ENCODE peak calls at places on chromosomes 13 and 19, in seven cellular contexts. One of them, this sample, is unnamed.

GRCh38 chr13:34620073-34620858 is 321.8 kb upstream of the NBEA start:
- DNase-seq in body of pancreas: no peak
- DNase-seq in GM13976: no peak
- DNase-seq in fibroblast of mammary gland: no peak
- DNase-seq in HFF-Myc: no peak
- DNase-seq in PC-3: no peak
- DNase-seq in thoracic aorta: no peak
- DNase-seq in this sample: no peak

GRCh38 chr13:97976551-97977375 is 23.3 kb downstream of the IPO5 start:
- DNase-seq in body of pancreas: no peak
- DNase-seq in GM13976: peak
- DNase-seq in fibroblast of mammary gland: no peak
- DNase-seq in HFF-Myc: peak
- DNase-seq in PC-3: no peak
- DNase-seq in thoracic aorta: peak
- DNase-seq in this sample: peak

GRCh38 chr13:47036291-47037008 is 139.6 kb upstream of the HTR2A start:
- DNase-seq in body of pancreas: peak
- DNase-seq in GM13976: peak
- DNase-seq in fibroblast of mammary gland: no peak
- DNase-seq in HFF-Myc: no peak
- DNase-seq in PC-3: no peak
- DNase-seq in thoracic aorta: no peak
- DNase-seq in this sample: peak

GRCh38 chr13:114225610-114226009 is 9.1 kb upstream of the CDC16 start:
- DNase-seq in body of pancreas: no peak
- DNase-seq in GM13976: no peak
- DNase-seq in fibroblast of mammary gland: no peak
- DNase-seq in HFF-Myc: no peak
- DNase-seq in PC-3: no peak
- DNase-seq in thoracic aorta: no peak
- DNase-seq in this sample: no peak

GRCh38 chr13:113029487-113030258 is 60.7 kb downstream of the MCF2L start:
- DNase-seq in body of pancreas: no peak
- DNase-seq in GM13976: peak
- DNase-seq in fibroblast of mammary gland: no peak
- DNase-seq in HFF-Myc: no peak
- DNase-seq in PC-3: peak
- DNase-seq in thoracic aorta: no peak
- DNase-seq in this sample: peak

GRCh38 chr13:41765020-41765419 is 195.9 kb downstream of the VWA8 start:
- DNase-seq in body of pancreas: no peak
- DNase-seq in GM13976: no peak
- DNase-seq in fibroblast of mammary gland: no peak
- DNase-seq in HFF-Myc: no peak
- DNase-seq in PC-3: no peak
- DNase-seq in thoracic aorta: no peak
- DNase-seq in this sample: no peak

GRCh38 chr13:91652389-91652788 is 254.0 kb downstream of the GPC5 start:
- DNase-seq in body of pancreas: no peak
- DNase-seq in GM13976: no peak
- DNase-seq in fibroblast of mammary gland: no peak
- DNase-seq in HFF-Myc: no peak
- DNase-seq in PC-3: no peak
- DNase-seq in thoracic aorta: no peak
- DNase-seq in this sample: no peak

GRCh38 chr19:34096020-34096915 is 76.0 kb upstream of the LSM14A start:
- DNase-seq in body of pancreas: no peak
- DNase-seq in GM13976: peak
- DNase-seq in fibroblast of mammary gland: peak
- DNase-seq in HFF-Myc: peak
- DNase-seq in PC-3: peak
- DNase-seq in thoracic aorta: no peak
- DNase-seq in this sample: peak

GRCh38 chr13:49503951-49504350 is 8.2 kb downstream of the PHF11 start:
- DNase-seq in body of pancreas: no peak
- DNase-seq in GM13976: no peak
- DNase-seq in fibroblast of mammary gland: peak
- DNase-seq in HFF-Myc: no peak
- DNase-seq in PC-3: no peak
- DNase-seq in thoracic aorta: no peak
- DNase-seq in this sample: no peak

GRCh38 chr19:44905437-44906160 is at the start of gene APOE:
- DNase-seq in body of pancreas: no peak
- DNase-seq in GM13976: no peak
- DNase-seq in fibroblast of mammary gland: no peak
- DNase-seq in HFF-Myc: no peak
- DNase-seq in PC-3: no peak
- DNase-seq in thoracic aorta: no peak
- DNase-seq in this sample: no peak

GRCh38 chr13:20546559-20546958 is 20.4 kb upstream of the IFT88 start:
- DNase-seq in body of pancreas: no peak
- DNase-seq in GM13976: no peak
- DNase-seq in fibroblast of mammary gland: no peak
- DNase-seq in HFF-Myc: no peak
- DNase-seq in PC-3: no peak
- DNase-seq in thoracic aorta: no peak
- DNase-seq in this sample: no peak

GRCh38 chr13:102400619-102401125 is 1.2 kb downstream of the FGF14 start:
- DNase-seq in body of pancreas: peak
- DNase-seq in GM13976: no peak
- DNase-seq in fibroblast of mammary gland: peak
- DNase-seq in HFF-Myc: no peak
- DNase-seq in PC-3: no peak
- DNase-seq in thoracic aorta: no peak
- DNase-seq in this sample: no peak

GRCh38 chr13:64278493-64278892 is 2862.8 kb upstream of the PCDH20 start:
- DNase-seq in body of pancreas: no peak
- DNase-seq in GM13976: no peak
- DNase-seq in fibroblast of mammary gland: peak
- DNase-seq in HFF-Myc: no peak
- DNase-seq in PC-3: peak
- DNase-seq in thoracic aorta: no peak
- DNase-seq in this sample: no peak

GRCh38 chr19:2289714-2290435 is 7.9 kb upstream of the PEAK3 start:
- DNase-seq in body of pancreas: no peak
- DNase-seq in GM13976: peak
- DNase-seq in fibroblast of mammary gland: no peak
- DNase-seq in HFF-Myc: no peak
- DNase-seq in PC-3: no peak
- DNase-seq in thoracic aorta: no peak
- DNase-seq in this sample: peak

GRCh38 chr13:80469841-80470378 is 129.0 kb upstream of the SPRY2 start:
- DNase-seq in body of pancreas: peak
- DNase-seq in GM13976: no peak
- DNase-seq in fibroblast of mammary gland: peak
- DNase-seq in HFF-Myc: no peak
- DNase-seq in PC-3: peak
- DNase-seq in thoracic aorta: peak
- DNase-seq in this sample: no peak

GRCh38 chr13:97000295-97000925 is 6.1 kb upstream of the OXGR1 start:
- DNase-seq in body of pancreas: no peak
- DNase-seq in GM13976: no peak
- DNase-seq in fibroblast of mammary gland: peak
- DNase-seq in HFF-Myc: no peak
- DNase-seq in PC-3: no peak
- DNase-seq in thoracic aorta: no peak
- DNase-seq in this sample: no peak

GRCh38 chr13:24223341-24224231 is 63.1 kb downstream of the SPATA13 start:
- DNase-seq in body of pancreas: no peak
- DNase-seq in GM13976: peak
- DNase-seq in fibroblast of mammary gland: no peak
- DNase-seq in HFF-Myc: no peak
- DNase-seq in PC-3: no peak
- DNase-seq in thoracic aorta: no peak
- DNase-seq in this sample: peak

GRCh38 chr13:48158290-48158689 is 63.4 kb upstream of the MED4 start:
- DNase-seq in body of pancreas: no peak
- DNase-seq in GM13976: no peak
- DNase-seq in fibroblast of mammary gland: no peak
- DNase-seq in HFF-Myc: no peak
- DNase-seq in PC-3: no peak
- DNase-seq in thoracic aorta: no peak
- DNase-seq in this sample: no peak

GRCh38 chr19:10102787-10103236 is 334 bp upstream of the ANGPTL6 start:
- DNase-seq in body of pancreas: no peak
- DNase-seq in GM13976: peak
- DNase-seq in fibroblast of mammary gland: no peak
- DNase-seq in HFF-Myc: no peak
- DNase-seq in PC-3: no peak
- DNase-seq in thoracic aorta: no peak
- DNase-seq in this sample: peak

GRCh38 chr19:19738564-19738963 is 5.7 kb upstream of the ZNF14 start:
- DNase-seq in body of pancreas: no peak
- DNase-seq in GM13976: no peak
- DNase-seq in fibroblast of mammary gland: no peak
- DNase-seq in HFF-Myc: no peak
- DNase-seq in PC-3: no peak
- DNase-seq in thoracic aorta: no peak
- DNase-seq in this sample: no peak

GRCh38 chr19:19737559-19738332 is 4.8 kb upstream of the ZNF14 start:
- DNase-seq in body of pancreas: no peak
- DNase-seq in GM13976: peak
- DNase-seq in fibroblast of mammary gland: no peak
- DNase-seq in HFF-Myc: no peak
- DNase-seq in PC-3: no peak
- DNase-seq in thoracic aorta: no peak
- DNase-seq in this sample: no peak

GRCh38 chr19:19732579-19733501 is at the start of gene ZNF14:
- DNase-seq in body of pancreas: peak
- DNase-seq in GM13976: peak
- DNase-seq in fibroblast of mammary gland: peak
- DNase-seq in HFF-Myc: peak
- DNase-seq in PC-3: peak
- DNase-seq in thoracic aorta: peak
- DNase-seq in this sample: peak
- TF ChIP-seq CTCF in body of pancreas: no peak
- TF ChIP-seq CTCF in GM13976: peak
- TF ChIP-seq CTCF in fibroblast of mammary gland: no peak
- TF ChIP-seq CTCF in HFF-Myc: peak
- TF ChIP-seq CTCF in PC-3: peak
- TF ChIP-seq CTCF in thoracic aorta: no peak
- TF ChIP-seq CTCF in this sample: no peak

GRCh38 chr13:107675847-107676550 is 539.3 kb downstream of the LIG4 start:
- DNase-seq in body of pancreas: no peak
- DNase-seq in GM13976: no peak
- DNase-seq in fibroblast of mammary gland: no peak
- DNase-seq in HFF-Myc: no peak
- DNase-seq in PC-3: no peak
- DNase-seq in thoracic aorta: no peak
- DNase-seq in this sample: no peak

GRCh38 chr13:107680115-107680514 is 535.2 kb downstream of the LIG4 start:
- DNase-seq in body of pancreas: no peak
- DNase-seq in GM13976: no peak
- DNase-seq in fibroblast of mammary gland: peak
- DNase-seq in HFF-Myc: no peak
- DNase-seq in PC-3: peak
- DNase-seq in thoracic aorta: no peak
- DNase-seq in this sample: no peak

GRCh38 chr13:107681611-107682010 is 533.7 kb downstream of the LIG4 start:
- DNase-seq in body of pancreas: no peak
- DNase-seq in GM13976: no peak
- DNase-seq in fibroblast of mammary gland: no peak
- DNase-seq in HFF-Myc: no peak
- DNase-seq in PC-3: no peak
- DNase-seq in thoracic aorta: no peak
- DNase-seq in this sample: no peak

GRCh38 chr13:107678075-107678689 is 537.2 kb downstream of the LIG4 start:
- DNase-seq in body of pancreas: no peak
- DNase-seq in GM13976: no peak
- DNase-seq in fibroblast of mammary gland: no peak
- DNase-seq in HFF-Myc: no peak
- DNase-seq in PC-3: peak
- DNase-seq in thoracic aorta: no peak
- DNase-seq in this sample: no peak
- TF ChIP-seq CTCF in body of pancreas: no peak
- TF ChIP-seq CTCF in GM13976: no peak
- TF ChIP-seq CTCF in fibroblast of mammary gland: no peak
- TF ChIP-seq CTCF in HFF-Myc: no peak
- TF ChIP-seq CTCF in PC-3: peak
- TF ChIP-seq CTCF in thoracic aorta: no peak
- TF ChIP-seq CTCF in this sample: no peak

GRCh38 chr19:4537953-4538600 is 1.8 kb downstream of the LRG1 start:
- DNase-seq in body of pancreas: no peak
- DNase-seq in GM13976: no peak
- DNase-seq in fibroblast of mammary gland: no peak
- DNase-seq in HFF-Myc: no peak
- DNase-seq in PC-3: no peak
- DNase-seq in thoracic aorta: no peak
- DNase-seq in this sample: no peak
- TF ChIP-seq CTCF in body of pancreas: no peak
- TF ChIP-seq CTCF in GM13976: no peak
- TF ChIP-seq CTCF in fibroblast of mammary gland: no peak
- TF ChIP-seq CTCF in HFF-Myc: no peak
- TF ChIP-seq CTCF in PC-3: no peak
- TF ChIP-seq CTCF in thoracic aorta: no peak
- TF ChIP-seq CTCF in this sample: no peak

GRCh38 chr19:18476507-18477041 is 38.6 kb upstream of the ISYNA1 start:
- DNase-seq in body of pancreas: no peak
- DNase-seq in GM13976: no peak
- DNase-seq in fibroblast of mammary gland: no peak
- DNase-seq in HFF-Myc: no peak
- DNase-seq in PC-3: no peak
- DNase-seq in thoracic aorta: no peak
- DNase-seq in this sample: no peak

GRCh38 chr19:18478545-18479311 is 40.8 kb upstream of the ISYNA1 start:
- DNase-seq in body of pancreas: peak
- DNase-seq in GM13976: peak
- DNase-seq in fibroblast of mammary gland: peak
- DNase-seq in HFF-Myc: peak
- DNase-seq in PC-3: peak
- DNase-seq in thoracic aorta: peak
- DNase-seq in this sample: peak

GRCh38 chr19:18475762-18476331 is 37.9 kb upstream of the ISYNA1 start:
- DNase-seq in body of pancreas: no peak
- DNase-seq in GM13976: no peak
- DNase-seq in fibroblast of mammary gland: no peak
- DNase-seq in HFF-Myc: no peak
- DNase-seq in PC-3: no peak
- DNase-seq in thoracic aorta: no peak
- DNase-seq in this sample: no peak

GRCh38 chr19:18477974-18478373 is 40.0 kb upstream of the ISYNA1 start:
- DNase-seq in body of pancreas: no peak
- DNase-seq in GM13976: no peak
- DNase-seq in fibroblast of mammary gland: no peak
- DNase-seq in HFF-Myc: no peak
- DNase-seq in PC-3: no peak
- DNase-seq in thoracic aorta: no peak
- DNase-seq in this sample: no peak

GRCh38 chr19:18477042-18477760 is 39.3 kb upstream of the ISYNA1 start:
- DNase-seq in body of pancreas: no peak
- DNase-seq in GM13976: no peak
- DNase-seq in fibroblast of mammary gland: no peak
- DNase-seq in HFF-Myc: no peak
- DNase-seq in PC-3: no peak
- DNase-seq in thoracic aorta: no peak
- DNase-seq in this sample: no peak
- TF ChIP-seq CTCF in body of pancreas: no peak
- TF ChIP-seq CTCF in GM13976: no peak
- TF ChIP-seq CTCF in fibroblast of mammary gland: peak
- TF ChIP-seq CTCF in HFF-Myc: peak
- TF ChIP-seq CTCF in PC-3: peak
- TF ChIP-seq CTCF in thoracic aorta: no peak
- TF ChIP-seq CTCF in this sample: no peak

GRCh38 chr19:43503501-43504425 is 783 bp downstream of the PHLDB3 start:
- DNase-seq in body of pancreas: peak
- DNase-seq in GM13976: peak
- DNase-seq in fibroblast of mammary gland: peak
- DNase-seq in HFF-Myc: peak
- DNase-seq in PC-3: peak
- DNase-seq in thoracic aorta: peak
- DNase-seq in this sample: peak
- TF ChIP-seq CTCF in body of pancreas: no peak
- TF ChIP-seq CTCF in GM13976: peak
- TF ChIP-seq CTCF in fibroblast of mammary gland: no peak
- TF ChIP-seq CTCF in HFF-Myc: no peak
- TF ChIP-seq CTCF in PC-3: no peak
- TF ChIP-seq CTCF in thoracic aorta: no peak
- TF ChIP-seq CTCF in this sample: peak

This sample was measured in GM10248.